ENCODE peak calls at places on chromosomes 6 and 20, in nine cellular contexts. K, F, P, G, C, A, Z, B and L are unnamed samples.

GRCh38 chr6:28569748-28570147 is 44.1 kb downstream of the GPX5 start:
- DNase-seq in K (no peak), F (no peak), P (no peak), G (no peak), C (no peak), A (no peak), Z (no peak), B (no peak), L (no peak)

GRCh38 chr20:49824206-49824605 is 11.6 kb downstream of the SLC9A8 start:
- DNase-seq in K (no peak), F (no peak), P (no peak), G (no peak), C (no peak), A (no peak), Z (no peak), B (no peak), L (no peak)

GRCh38 chr20:45328451-45328850 is 19.8 kb downstream of the SDC4 start:
- DNase-seq in K (no peak), F (no peak), P (no peak), G (no peak), C (no peak), A (no peak), Z (no peak), B (no peak), L (no peak)

GRCh38 chr6:111673871-111674270 is 68.2 kb upstream of the TRAF3IP2 start:
- DNase-seq in K (no peak), F (no peak), P (no peak), G (no peak), C (no peak), A (no peak), Z (no peak), B (no peak), L (no peak)

GRCh38 chr6:35980991-35981645 is 43.3 kb downstream of the SLC26A8 start:
- DNase-seq in K (no peak), F (no peak), P (no peak), G (no peak), C (no peak), A (peak), Z (no peak), B (no peak), L (no peak)

GRCh38 chr6:106609699-106610098 is 19.6 kb downstream of the RTN4IP1 start:
- DNase-seq in K (peak), F (no peak), P (peak), G (no peak), C (no peak), A (peak), Z (peak), B (no peak), L (no peak)

GRCh38 chr20:52247548-52247947 is 56.0 kb upstream of the ZFP64 start:
- DNase-seq in K (no peak), F (no peak), P (no peak), G (no peak), C (no peak), A (no peak), Z (no peak), B (no peak), L (no peak)

GRCh38 chr6:166743415-166743814 is 116.4 kb upstream of the RPS6KA2 start:
- DNase-seq in K (no peak), F (no peak), P (no peak), G (no peak), C (no peak), A (no peak), Z (no peak), B (no peak), L (no peak)

GRCh38 chr20:31569163-31570020 is 35.7 kb upstream of the ID1 start:
- DNase-seq in K (peak), F (peak), P (peak), G (no peak), C (peak), A (peak), Z (no peak), B (peak), L (peak)

GRCh38 chr6:66508433-66508832 is 801.4 kb upstream of the EYS start:
- DNase-seq in K (no peak), F (no peak), P (no peak), G (no peak), C (no peak), A (peak), Z (no peak), B (peak), L (no peak)

GRCh38 chr20:14384411-14384810 is 47.0 kb upstream of the FLRT3 start:
- DNase-seq in K (no peak), F (no peak), P (no peak), G (no peak), C (no peak), A (peak), Z (no peak), B (peak), L (no peak)

GRCh38 chr6:169188051-169188863 is 65.4 kb downstream of the THBS2 start:
- DNase-seq in K (peak), F (no peak), P (no peak), G (peak), C (no peak), A (peak), Z (no peak), B (peak), L (no peak)

GRCh38 chr6:137013031-137013430 is 31.7 kb downstream of the IL20RA start:
- DNase-seq in K (no peak), F (no peak), P (no peak), G (no peak), C (no peak), A (peak), Z (no peak), B (no peak), L (no peak)

GRCh38 chr6:134630468-134631180 is 312.7 kb upstream of the SGK1 start:
- DNase-seq in K (no peak), F (peak), P (no peak), G (no peak), C (no peak), A (no peak), Z (no peak), B (no peak), L (no peak)

GRCh38 chr6:15158821-15159619 is 86.8 kb upstream of the JARID2 start:
- DNase-seq in K (no peak), F (no peak), P (no peak), G (no peak), C (no peak), A (no peak), Z (no peak), B (no peak), L (no peak)

GRCh38 chr6:13066820-13067219 is 261.5 kb downstream of the TBC1D7 start:
- DNase-seq in K (no peak), F (no peak), P (no peak), G (no peak), C (no peak), A (no peak), Z (no peak), B (no peak), L (no peak)

GRCh38 chr20:9978395-9979004 is 56.3 kb upstream of the ANKEF1 start:
- DNase-seq in K (peak), F (peak), P (peak), G (no peak), C (no peak), A (peak), Z (peak), B (peak), L (no peak)

GRCh38 chr20:35833271-35833670 is 61.5 kb downstream of the PHF20 start:
- DNase-seq in K (no peak), F (no peak), P (no peak), G (no peak), C (no peak), A (peak), Z (no peak), B (no peak), L (no peak)

GRCh38 chr20:62832212-62832922 is 15.5 kb downstream of the COL9A3 start:
- DNase-seq in K (no peak), F (peak), P (no peak), G (peak), C (no peak), A (no peak), Z (peak), B (no peak), L (peak)

GRCh38 chr20:54560357-54560756 is 85.0 kb downstream of the DOK5 start:
- DNase-seq in K (peak), F (no peak), P (no peak), G (no peak), C (no peak), A (no peak), Z (no peak), B (peak), L (no peak)

GRCh38 chr6:141598487-141598886 is 534.2 kb upstream of the GJE1 start:
- DNase-seq in K (peak), F (no peak), P (no peak), G (no peak), C (no peak), A (peak), Z (no peak), B (peak), L (no peak)

GRCh38 chr20:25247666-25248500 is at the start of gene PYGB:
- DNase-seq in K (peak), F (peak), P (peak), G (peak), C (peak), A (peak), Z (peak), B (peak), L (peak)

GRCh38 chr6:36350681-36351091 is 14.0 kb upstream of the BNIP5 start:
- DNase-seq in K (peak), F (no peak), P (no peak), G (peak), C (no peak), A (no peak), Z (no peak), B (peak), L (peak)

GRCh38 chr6:134247271-134247833 is 70.6 kb downstream of the SGK1 start:
- DNase-seq in K (no peak), F (peak), P (no peak), G (no peak), C (no peak), A (no peak), Z (no peak), B (no peak), L (no peak)

GRCh38 chr6:95804847-95805541 is 210.8 kb upstream of the FUT9 start:
- DNase-seq in K (no peak), F (no peak), P (no peak), G (no peak), C (no peak), A (no peak), Z (no peak), B (no peak), L (no peak)

GRCh38 chr6:53282234-53282633 is 66.5 kb downstream of the ELOVL5 start:
- DNase-seq in K (no peak), F (no peak), P (peak), G (no peak), C (no peak), A (no peak), Z (no peak), B (no peak), L (no peak)

GRCh38 chr6:26022737-26023136 is 60.1 kb downstream of the TRIM38 start:
- DNase-seq in K (no peak), F (no peak), P (no peak), G (no peak), C (no peak), A (no peak), Z (no peak), B (no peak), L (no peak)

GRCh38 chr6:144262470-144263369 is 22.4 kb upstream of the UTRN start:
- DNase-seq in K (no peak), F (no peak), P (no peak), G (no peak), C (no peak), A (no peak), Z (no peak), B (no peak), L (no peak)

GRCh38 chr6:82298012-82298411 is 50.5 kb upstream of the IBTK start:
- DNase-seq in K (no peak), F (no peak), P (no peak), G (no peak), C (no peak), A (peak), Z (peak), B (peak), L (no peak)

GRCh38 chr6:132067286-132067685 is 116.1 kb upstream of the CCN2 start:
- DNase-seq in K (no peak), F (no peak), P (no peak), G (no peak), C (no peak), A (peak), Z (no peak), B (no peak), L (no peak)

GRCh38 chr6:79399499-79399898 is 137.7 kb downstream of the LCA5 start:
- DNase-seq in K (no peak), F (no peak), P (no peak), G (no peak), C (no peak), A (no peak), Z (no peak), B (no peak), L (no peak)

GRCh38 chr6:33677153-33677660 is 34.3 kb downstream of the UQCC2 start:
- DNase-seq in K (peak), F (no peak), P (no peak), G (no peak), C (no peak), A (peak), Z (no peak), B (no peak), L (no peak)

GRCh38 chr20:4613718-4614620 is 107.7 kb upstream of the PRND start:
- DNase-seq in K (peak), F (peak), P (peak), G (no peak), C (peak), A (peak), Z (peak), B (peak), L (no peak)
- TF ChIP-seq CTCF in K (peak), F (peak), P (peak), G (peak), C (peak), A (peak), Z (peak), B (peak), L (peak)

DNA sequence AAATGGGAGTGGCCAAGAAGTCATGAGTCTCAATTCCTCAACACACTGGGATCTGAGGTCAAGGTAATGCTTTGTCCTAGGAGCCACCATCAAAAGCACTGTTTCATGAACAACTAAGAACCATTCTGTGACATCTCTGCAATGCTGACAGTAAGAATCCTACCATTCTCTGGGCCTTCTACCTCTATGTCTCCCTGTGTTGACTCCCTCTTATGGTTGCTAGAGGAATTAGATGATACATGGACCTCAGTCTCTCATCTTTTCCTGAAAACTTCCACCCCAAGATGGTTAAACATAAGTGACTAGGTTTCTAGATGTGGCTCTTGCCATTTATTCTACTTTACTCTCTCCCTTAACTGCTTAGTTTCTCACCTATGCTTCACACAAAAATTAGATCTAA is 9.1 kb downstream of the MTRF1L start:
- DNase-seq in K (no peak), F (no peak), P (no peak), G (no peak), C (no peak), A (no peak), Z (peak), B (no peak), L (no peak)
- TF ChIP-seq CTCF in K (no peak), F (no peak), P (no peak), G (no peak), C (no peak), A (no peak), Z (no peak), B (peak), L (no peak)

GRCh38 chr6:5995705-5996686 is 10.7 kb downstream of the NRN1 start:
- DNase-seq in K (no peak), F (no peak), P (peak), G (peak), C (peak), A (peak), Z (no peak), B (peak), L (no peak)
- TF ChIP-seq CTCF in K (peak), F (no peak), P (no peak), G (peak), C (peak), A (peak), Z (no peak), B (no peak), L (no peak)

GRCh38 chr20:59222982-59223610 is 59.5 kb downstream of the ZNF831 start:
- DNase-seq in K (peak), F (no peak), P (peak), G (no peak), C (no peak), A (peak), Z (no peak), B (peak), L (no peak)
- TF ChIP-seq CTCF in K (no peak), F (no peak), P (no peak), G (no peak), C (no peak), A (peak), Z (no peak), B (no peak), L (no peak)

GRCh38 chr6:102114402-102114801 is 720.9 kb downstream of the GRIK2 start:
- DNase-seq in K (no peak), F (no peak), P (peak), G (no peak), C (no peak), A (no peak), Z (peak), B (no peak), L (no peak)
- TF ChIP-seq CTCF in K (no peak), F (peak), P (peak), G (no peak), C (no peak), A (no peak), Z (peak), B (no peak), L (no peak)

GRCh38 chr20:22711981-22712755 is 127.8 kb upstream of the FOXA2 start:
- DNase-seq in K (no peak), F (no peak), P (no peak), G (no peak), C (no peak), A (no peak), Z (no peak), B (no peak), L (no peak)
- TF ChIP-seq CTCF in K (no peak), F (no peak), P (no peak), G (no peak), C (no peak), A (no peak), Z (no peak), B (no peak), L (no peak)

DNA sequence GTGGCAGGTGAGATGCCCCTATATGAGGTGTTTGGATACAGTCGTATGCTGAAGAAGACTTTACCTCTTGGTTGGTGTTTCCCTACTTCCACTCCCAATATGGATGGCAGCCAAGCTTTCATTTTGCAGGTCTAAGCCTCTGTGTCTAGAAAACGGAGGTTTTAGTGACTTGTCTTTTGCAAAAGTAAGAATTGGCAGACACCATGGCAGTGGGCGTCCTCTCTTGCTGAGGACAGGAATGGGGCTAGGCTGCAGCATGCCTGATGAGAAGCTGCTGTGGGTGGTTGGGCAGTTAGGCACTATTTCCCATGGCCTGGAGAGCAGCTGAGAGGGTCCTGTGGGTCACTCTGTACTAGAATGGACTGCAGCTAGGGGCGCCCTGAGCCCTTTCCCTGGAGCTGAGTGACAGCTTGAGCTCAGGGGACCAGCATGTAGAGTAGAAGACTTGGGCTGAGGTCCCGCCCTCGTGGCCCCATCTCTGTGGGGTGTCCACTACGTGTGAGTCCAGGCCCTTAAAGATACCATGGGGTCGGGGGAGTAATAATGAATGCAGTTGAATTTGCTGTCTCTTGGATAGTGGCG is 127.4 kb downstream of the CDH26 start:
- DNase-seq in K (no peak), F (no peak), P (no peak), G (no peak), C (no peak), A (no peak), Z (no peak), B (no peak), L (no peak)
- TF ChIP-seq CTCF in K (no peak), F (no peak), P (no peak), G (no peak), C (no peak), A (no peak), Z (no peak), B (no peak), L (no peak)